ENCODE peak calls at places on chromosomes 11 and 22, in seven cellular contexts. I, R, L, M, C, V and A are unnamed samples.

GRCh38 chr11:2215561-2216399 is 44.2 kb upstream of the TH start:
- DNase-seq in M (peak; percentile 17), I (no peak), C (no peak), V (no peak), R (no peak), L (no peak), A (no peak)

GRCh38 chr11:94020777-94021615 is at the start of gene HEPHL1:
- DNase-seq in C (no peak), M (no peak), R (no peak), L (no peak), I (no peak), V (no peak), A (no peak)

GRCh38 chr11:44179173-44179572 is 83.7 kb downstream of the EXT2 start:
- DNase-seq in V (no peak), L (no peak), M (no peak), I (no peak), R (peak; percentile 75), C (no peak), A (no peak)

GRCh38 chr22:50434849-50435700 is 39.8 kb downstream of the SBF1 start:
- DNase-seq in L (no peak), C (no peak), I (no peak), M (no peak), R (no peak), V (no peak), A (no peak)

GRCh38 chr11:129440028-129440630 is 64.5 kb downstream of the BARX2 start:
- DNase-seq in M (no peak), I (no peak), R (no peak), C (no peak), V (no peak), L (no peak), A (no peak)

GRCh38 chr11:35083181-35084061 is 55.5 kb upstream of the CD44 start:
- DNase-seq in M (peak; percentile 47), V (peak; percentile 28), C (peak; percentile 44), R (peak; percentile 100), L (peak; percentile 21), I (peak; percentile 77), A (peak; percentile 66)

GRCh38 chr22:42902875-42903510 is 45.9 kb upstream of the ARFGAP3 start:
- DNase-seq in R (peak; percentile 31), C (no peak), M (no peak), L (no peak), I (no peak), V (no peak), A (peak; percentile 62)

GRCh38 chr11:132519226-132519860 is 1013.0 kb downstream of the OPCML start:
- DNase-seq in I (no peak), M (no peak), L (no peak), C (no peak), V (no peak), R (peak; percentile 85), A (no peak)

GRCh38 chr11:62122076-62122475 is 1.7 kb upstream of the INCENP start:
- DNase-seq in I (peak; percentile 11), R (no peak), C (no peak), V (no peak), L (no peak), M (no peak), A (no peak)

GRCh38 chr11:37323843-37324242 is 725.8 kb upstream of the RAG2 start:
- DNase-seq in C (no peak), L (no peak), M (no peak), R (no peak), V (no peak), I (no peak), A (no peak)

GRCh38 chr11:122322369-122322768 is 206.4 kb upstream of the BLID start:
- DNase-seq in M (no peak), L (no peak), V (no peak), I (no peak), C (no peak), R (peak; percentile 96), A (no peak)

GRCh38 chr11:88689548-88690240 is 352.2 kb upstream of the CTSC start:
- DNase-seq in C (no peak), V (no peak), M (peak; percentile 74), I (no peak), R (no peak), L (no peak), A (no peak)

GRCh38 chr11:19055016-19055415 is 5.5 kb downstream of the MRGPRX2 start:
- DNase-seq in C (no peak), M (no peak), L (no peak), R (no peak), I (no peak), V (no peak), A (no peak)

GRCh38 chr11:112734207-112734606 is 227.0 kb upstream of the NCAM1 start:
- DNase-seq in I (no peak), M (no peak), R (peak; percentile 33), L (no peak), C (no peak), V (no peak), A (no peak)

GRCh38 chr22:29877620-29878019 is 5.4 kb upstream of the MTMR3 start:
- DNase-seq in C (no peak), L (no peak), M (no peak), R (peak; percentile 75), I (no peak), V (no peak), A (no peak)

GRCh38 chr11:19952101-19952605 is 208.1 kb downstream of the DBX1 start:
- DNase-seq in M (no peak), R (no peak), I (no peak), L (no peak), C (no peak), V (no peak), A (no peak)

GRCh38 chr11:57359396-57359795 is 21.2 kb downstream of the P2RX3 start:
- DNase-seq in V (no peak), C (no peak), L (no peak), M (no peak), I (no peak), R (no peak), A (no peak)

GRCh38 chr11:61482513-61482912 is 26.0 kb upstream of the LRRC10B start:
- DNase-seq in M (no peak), L (no peak), V (no peak), R (no peak), C (no peak), I (peak; percentile 67), A (no peak)

GRCh38 chr22:46053563-46054090 is 76.7 kb upstream of the WNT7B start:
- DNase-seq in V (peak; percentile 41), L (no peak), I (peak; percentile 69), M (peak; percentile 89), C (no peak), R (peak; percentile 64), A (peak; percentile 94)

GRCh38 chr22:46262449-46263207 is 515 bp downstream of the PKDREJ start:
- DNase-seq in V (no peak), I (no peak), M (peak; percentile 72), R (peak; percentile 31), L (no peak), C (no peak), A (peak; percentile 90)

GRCh38 chr11:19868281-19868821 is 155.7 kb downstream of the NAV2 start:
- DNase-seq in I (no peak), C (no peak), M (no peak), L (peak; percentile 89), R (peak; percentile 93), V (no peak), A (peak; percentile 47)

GRCh38 chr11:25860677-25861445 is 471.1 kb upstream of the ANO3 start:
- DNase-seq in I (no peak), V (no peak), L (no peak), C (no peak), M (peak; percentile 38), R (no peak), A (no peak)

GRCh38 chr11:128483211-128483788 is 104.1 kb downstream of the ETS1 start:
- DNase-seq in I (no peak), L (no peak), M (no peak), V (no peak), R (no peak), C (no peak), A (no peak)

GRCh38 chr11:74896311-74896710 is 52.6 kb downstream of the XRRA1 start:
- DNase-seq in C (no peak), M (no peak), R (no peak), I (no peak), L (no peak), V (no peak), A (no peak)

GRCh38 chr11:79269923-79270322 is 170.9 kb downstream of the TENM4 start:
- DNase-seq in L (no peak), M (no peak), C (no peak), I (no peak), R (no peak), V (no peak), A (no peak)

GRCh38 chr11:12803086-12803826 is 129.0 kb downstream of the TEAD1 start:
- DNase-seq in C (no peak), R (no peak), L (no peak), M (no peak), I (no peak), V (no peak), A (no peak)

GRCh38 chr11:129888451-129888850 is 6.9 kb downstream of the NFRKB start:
- DNase-seq in R (no peak), I (no peak), L (no peak), M (no peak), V (no peak), C (no peak), A (no peak)

GRCh38 chr11:128530119-128531091 is 57.0 kb downstream of the ETS1 start:
- DNase-seq in C (no peak), V (no peak), I (no peak), R (peak; percentile 97), M (no peak), L (no peak), A (peak; percentile 55)

GRCh38 chr11:17528181-17528691 is 16.0 kb downstream of the USH1C start:
- DNase-seq in M (peak; percentile 48), C (peak; percentile 17), L (no peak), V (no peak), R (peak; percentile 26), I (peak; percentile 88), A (peak; percentile 46)

GRCh38 chr11:18005376-18006129 is 7.3 kb downstream of the SERGEF start:
- DNase-seq in C (no peak), V (no peak), I (no peak), R (peak; percentile 33), L (no peak), M (no peak), A (no peak)

GRCh38 chr11:36376315-36376887 is 80.3 kb downstream of the PRR5L start:
- DNase-seq in C (no peak), L (no peak), V (no peak), M (peak; percentile 82), I (no peak), R (peak; percentile 34), A (peak; percentile 40)

GRCh38 chr11:5930614-5931013 is 11.4 kb upstream of the OR56A3 start:
- DNase-seq in C (no peak), V (no peak), L (no peak), R (no peak), I (no peak), M (no peak), A (no peak)

GRCh38 chr22:38907767-38908166 is 35.8 kb upstream of the CBX6 start:
- DNase-seq in L (no peak), M (no peak), R (no peak), V (no peak), C (no peak), I (no peak), A (no peak)

GRCh38 chr11:102900346-102900745 is 25.6 kb upstream of the MMP12 start:
- DNase-seq in M (no peak), V (no peak), L (no peak), R (no peak), I (no peak), C (no peak), A (no peak)

GRCh38 chr22:30453731-30454510 is 17.9 kb downstream of the SEC14L3 start:
- DNase-seq in I (no peak), C (no peak), M (no peak), L (no peak), V (no peak), R (no peak), A (no peak)

GRCh38 chr11:32881286-32881685 is 11.3 kb upstream of the QSER1 start:
- DNase-seq in L (no peak), I (no peak), C (no peak), M (no peak), R (no peak), V (no peak), A (no peak)

GRCh38 chr11:28969832-28970231 is 861.6 kb downstream of the METTL15 start:
- DNase-seq in L (no peak), C (no peak), V (no peak), M (no peak), R (no peak), I (no peak), A (no peak)

GRCh38 chr11:62449451-62449851 is 30.6 kb downstream of the SCGB1A1 start:
- DNase-seq in I (peak; percentile 45), L (no peak), M (peak; percentile 42), C (no peak), R (no peak), V (no peak), A (no peak)